ENCODE peak calls at places on chromosomes 13 and 19, in six cellular contexts. W is Peyer's patch, Q is heart right ventricle, G is cardiac muscle cell, Y is Panc1, T is mesendoderm. P is an unnamed sample.

GRCh38 chr13:20714563-20715339 is 11.3 kb downstream of the IL17D start:
- DNase-seq in G (no peak), T (no peak), Y (no peak), W (no peak), Q (peak), P (no peak)

GRCh38 chr13:21359855-21360254 is 99.2 kb downstream of the ZDHHC20 start:
- DNase-seq in W (no peak), Y (no peak), T (no peak), Q (no peak), G (no peak), P (no peak)

GRCh38 chr19:42568006-42568405 is 26.7 kb downstream of the CEACAM8 start:
- DNase-seq in Y (no peak), W (no peak), Q (no peak), G (no peak), T (no peak), P (no peak)

GRCh38 chr19:8446055-8446709 is 1.4 kb downstream of the HNRNPM start:
- DNase-seq in Q (no peak), G (no peak), W (no peak), T (no peak), Y (no peak), P (no peak)

GRCh38 chr19:3762501-3763459 is at the start of gene MRPL54:
- DNase-seq in G (peak), Y (peak), W (peak), T (peak), Q (peak), P (peak)

GRCh38 chr13:95745289-95745688 is 68.3 kb downstream of the DNAJC3 start:
- DNase-seq in W (no peak), Y (no peak), G (peak), Q (no peak), T (peak), P (no peak)

GRCh38 chr13:32650705-32651311 is 64.6 kb downstream of the PDS5B start:
- DNase-seq in W (peak), T (peak), Y (no peak), G (peak), Q (no peak), P (peak)

GRCh38 chr13:40205771-40206240 is 460.6 kb downstream of the FOXO1 start:
- DNase-seq in Q (no peak), G (no peak), Y (no peak), W (no peak), T (no peak), P (no peak)

GRCh38 chr19:30559446-30559845 is 187.3 kb downstream of the ZNF536 start:
- DNase-seq in T (no peak), W (no peak), Q (no peak), Y (no peak), G (no peak), P (no peak)

GRCh38 chr13:110209950-110210603 is 96.9 kb downstream of the COL4A1 start:
- DNase-seq in Q (no peak), Y (no peak), W (no peak), G (no peak), T (no peak), P (no peak)

GRCh38 chr13:104943331-104943730 is 1592.1 kb downstream of the EFNB2 start:
- DNase-seq in Q (no peak), W (no peak), Y (no peak), G (no peak), T (no peak), P (no peak)

GRCh38 chr19:45231891-45232290 is 13.3 kb downstream of the EXOC3L2 start:
- DNase-seq in Y (no peak), T (no peak), G (no peak), W (no peak), Q (no peak), P (no peak)

GRCh38 chr19:31223805-31224534 is 125.3 kb downstream of the TSHZ3 start:
- DNase-seq in Q (no peak), Y (no peak), G (no peak), T (no peak), W (no peak), P (no peak)

GRCh38 chr19:43639507-43640423 is at the start of gene CADM4:
- DNase-seq in W (peak), G (peak), T (no peak), Y (no peak), Q (peak), P (peak)

GRCh38 chr13:74556002-74556551 is 421.9 kb upstream of the KLF12 start:
- DNase-seq in Y (no peak), T (no peak), W (no peak), G (no peak), Q (no peak), P (no peak)

GRCh38 chr13:102139626-102140025 is 262.2 kb downstream of the FGF14 start:
- DNase-seq in Q (no peak), G (no peak), T (no peak), Y (no peak), W (no peak), P (no peak)

GRCh38 chr13:25686831-25687495 is 315.2 kb downstream of the ATP8A2 start:
- DNase-seq in Y (no peak), W (no peak), Q (no peak), T (no peak), G (no peak), P (no peak)

GRCh38 chr19:29745253-29745652 is 30.2 kb upstream of the C19orf12 start:
- DNase-seq in Q (no peak), W (no peak), T (peak), Y (no peak), G (peak), P (no peak)

GRCh38 chr19:47239610-47240296 is 8.8 kb upstream of the BBC3 start:
- DNase-seq in G (peak), Q (peak), T (no peak), W (peak), Y (no peak), P (peak)

DNA sequence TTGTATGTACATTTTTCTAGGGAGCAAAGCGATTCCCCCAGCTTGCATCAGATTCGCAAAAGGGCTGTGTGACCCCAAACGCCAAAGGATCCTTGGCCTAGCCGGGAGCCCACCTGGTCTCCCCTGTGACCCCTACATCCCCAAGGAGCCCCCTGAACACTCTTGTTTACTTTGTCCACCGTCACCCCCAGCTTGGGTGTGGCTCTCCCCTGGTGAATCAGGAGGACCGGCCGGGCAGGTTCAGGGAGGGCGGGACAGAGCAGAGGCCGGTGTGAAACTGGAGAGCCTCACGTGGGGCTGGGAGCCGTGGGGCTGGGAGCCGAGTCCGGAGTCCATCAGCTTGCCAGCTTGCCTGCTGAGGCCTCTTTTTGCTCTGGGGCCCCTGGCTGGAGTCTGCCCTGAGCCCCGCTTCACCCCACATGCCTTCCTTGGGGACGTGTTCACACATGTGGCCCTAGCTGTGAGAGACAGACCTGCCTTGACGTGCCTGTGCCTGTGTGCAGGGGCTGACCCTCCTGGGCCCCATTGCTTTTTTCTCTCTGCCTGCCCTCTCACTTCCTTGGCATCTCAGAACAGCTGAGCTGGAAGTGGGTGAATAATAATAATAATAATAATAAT is 2.0 kb downstream of the ITPKC start:
- DNase-seq in W (peak), G (peak), Q (peak), Y (no peak), T (peak), P (no peak)
- H3K4me3 ChIP-seq in W (peak), G (peak), Q (peak), Y (peak), T (peak), P (peak)

DNA sequence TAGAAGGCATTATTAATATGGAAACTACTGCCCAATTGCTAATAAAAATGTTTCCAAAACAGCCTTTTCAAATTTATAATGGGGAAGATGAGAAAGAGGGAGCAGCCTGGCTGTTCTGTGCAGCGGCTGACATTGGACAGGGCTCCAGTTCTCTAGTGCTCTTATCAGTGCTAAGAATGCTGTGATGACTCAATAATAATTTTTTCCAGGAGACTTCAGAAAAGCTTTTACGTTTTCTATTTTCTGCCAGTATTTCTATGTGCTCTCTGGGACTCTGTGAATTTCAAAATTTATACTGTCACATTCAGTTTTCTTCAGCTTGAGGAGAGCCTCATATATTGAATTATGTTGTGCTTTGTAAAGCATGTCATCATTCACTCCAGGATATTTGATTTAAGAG is 209.6 kb downstream of the VWA8 start:
- DNase-seq in T (no peak), G (peak), Q (no peak), W (no peak), Y (no peak), P (no peak)
- H3K27ac ChIP-seq in T (no peak), G (peak), Q (no peak), W (no peak), Y (no peak), P (no peak)

DNA sequence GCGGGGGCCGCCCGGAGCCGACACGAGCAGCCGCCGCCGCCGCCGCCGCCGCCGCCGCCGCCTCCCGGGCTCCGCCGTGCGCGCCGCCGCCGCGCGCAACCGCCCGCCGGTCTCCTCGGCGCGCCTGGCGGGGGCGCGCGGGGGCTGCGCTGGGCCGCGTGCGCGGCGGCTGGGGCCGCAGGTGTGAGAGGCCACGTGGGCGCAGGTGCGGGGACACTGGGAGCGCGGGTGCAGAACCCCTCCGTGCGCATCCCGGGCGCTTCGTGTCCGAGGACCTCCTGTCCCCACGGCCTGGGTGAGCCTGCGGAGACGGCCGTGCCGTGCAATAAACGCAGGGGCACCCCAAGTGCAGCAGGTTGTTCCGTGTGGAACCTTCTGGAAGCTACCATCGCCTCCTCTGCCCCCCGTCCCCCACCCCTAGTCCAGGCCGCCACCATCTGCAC is at the start of gene LINGO3:
- DNase-seq in W (no peak), Y (no peak), T (no peak), G (peak), Q (no peak), P (no peak)
- H3K4me3 ChIP-seq in W (peak), Y (no peak), T (no peak), G (peak), Q (no peak), P (no peak)

DNA sequence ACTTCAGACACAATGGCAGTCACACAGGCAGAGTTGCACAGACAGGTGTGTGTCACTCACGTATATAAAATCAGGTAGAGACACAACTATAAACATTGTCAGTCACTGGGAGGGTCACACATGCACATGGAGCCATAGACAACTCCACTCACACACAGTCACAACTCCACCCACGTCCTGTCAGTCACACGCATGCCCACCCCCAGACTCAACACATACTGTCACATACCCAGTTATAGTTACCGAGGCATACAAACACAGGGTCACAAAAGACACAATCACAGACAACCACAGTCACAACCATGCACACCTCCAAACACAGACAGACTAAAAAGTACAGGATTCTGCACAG is 1.5 kb downstream of the NUMBL start:
- DNase-seq in Q (no peak), T (no peak), Y (no peak), W (no peak), G (no peak), P (no peak)
- H3K27ac ChIP-seq in Q (peak), T (no peak), Y (no peak), W (no peak), G (no peak), P (no peak)

GRCh38 chr19:39356073-39356472 is 13.9 kb downstream of the SAMD4B start:
- DNase-seq in W (no peak), T (no peak), Y (no peak), Q (no peak), G (no peak), P (no peak)
- H3K4me3 ChIP-seq in W (no peak), T (no peak), Y (no peak), Q (no peak), G (no peak), P (no peak)

GRCh38 chr13:33722216-33722900 is 95.6 kb upstream of the RFC3 start:
- DNase-seq in T (no peak), Y (no peak), Q (no peak), G (no peak), W (no peak), P (no peak)
- H3K27ac ChIP-seq in T (no peak), Y (peak), Q (peak), G (peak), W (peak), P (peak)

GRCh38 chr13:62682788-62683187 is 1267.1 kb upstream of the PCDH20 start:
- DNase-seq in Y (no peak), Q (no peak), W (no peak), T (no peak), G (no peak), P (no peak)

GRCh38 chr13:62678039-62678438 is 1262.4 kb upstream of the PCDH20 start:
- DNase-seq in T (no peak), W (no peak), G (no peak), Y (no peak), Q (no peak), P (no peak)
- H3K4me3 ChIP-seq in T (no peak), W (no peak), G (no peak), Y (peak), Q (no peak), P (no peak)